ENCODE peak calls at places on chromosomes 6 and 20, in eight cellular contexts. K is T-cell; C is activated T-helper 1 cell treated with Interleukin-2 at 50 U/mL for 16 hours; D is Kasumi-1; B is stimulated activated CD4-positive, alpha-beta T cell treated with anti-CD3 and anti-CD28 coated beads, Interleukin-2, amount 100 ng/mL, for 4 hours; A is right lobe of liver; U is anterior cingulate cortex; L is T-helper 1 cell. H is an unnamed sample.

GRCh38 chr6:115969930-115970273 is 90.8 kb downstream of the FRK start:
- DNase-seq in K (no peak), C (no peak), D (no peak), B (no peak), A (no peak), U (no peak), L (no peak), H (no peak)

GRCh38 chr6:12679291-12679690 is 37.3 kb upstream of the PHACTR1 start:
- DNase-seq in K (no peak), C (no peak), D (no peak), B (no peak), A (no peak), U (no peak), L (no peak), H (no peak)

GRCh38 chr20:575230-575629 is 31.6 kb upstream of the CSNK2A1 start:
- DNase-seq in K (no peak), C (no peak), D (no peak), B (no peak), A (no peak), U (no peak), L (no peak), H (no peak)

GRCh38 chr6:50410577-50410976 is 302.7 kb upstream of the TFAP2D start:
- DNase-seq in K (no peak), C (no peak), D (no peak), B (no peak), A (no peak), U (no peak), L (no peak), H (no peak)

GRCh38 chr20:50670126-50670862 is 21.0 kb downstream of the RIPOR3 start:
- DNase-seq in K (no peak), C (no peak), D (no peak), B (no peak), A (no peak), U (no peak), L (no peak), H (peak)

GRCh38 chr20:21796059-21796458 is 90.6 kb downstream of the PAX1 start:
- DNase-seq in K (no peak), C (no peak), D (no peak), B (no peak), A (no peak), U (no peak), L (no peak), H (no peak)

GRCh38 chr6:142786476-142786875 is 158.5 kb downstream of the HIVEP2 start:
- DNase-seq in K (no peak), C (no peak), D (no peak), B (no peak), A (no peak), U (no peak), L (no peak), H (no peak)

GRCh38 chr20:10167025-10167424 is 51.6 kb upstream of the SNAP25 start:
- DNase-seq in K (no peak), C (no peak), D (no peak), B (no peak), A (no peak), U (no peak), L (no peak), H (no peak)

GRCh38 chr6:44593539-44593944 is 206.0 kb downstream of the CDC5L start:
- DNase-seq in K (peak), C (no peak), D (peak), B (peak), A (no peak), U (no peak), L (peak), H (peak)

GRCh38 chr6:152815230-152815922 is 64.8 kb downstream of the VIP start:
- DNase-seq in K (no peak), C (no peak), D (no peak), B (no peak), A (no peak), U (no peak), L (no peak), H (no peak)

GRCh38 chr6:4352731-4353130 is 217.4 kb upstream of the ECI2 start:
- DNase-seq in K (no peak), C (no peak), D (no peak), B (no peak), A (no peak), U (no peak), L (no peak), H (no peak)

GRCh38 chr6:2028457-2029038 is 216.9 kb downstream of the GMDS start:
- DNase-seq in K (no peak), C (no peak), D (peak), B (no peak), A (no peak), U (no peak), L (no peak), H (no peak)

GRCh38 chr6:166849762-166850181 is 106.6 kb downstream of the RNASET2 start:
- DNase-seq in K (no peak), C (no peak), D (no peak), B (no peak), A (no peak), U (no peak), L (no peak), H (no peak)

GRCh38 chr6:41335296-41335695 is at the start of gene NCR2:
- DNase-seq in K (no peak), C (no peak), D (no peak), B (no peak), A (no peak), U (no peak), L (no peak), H (no peak)

GRCh38 chr20:5848711-5849505 is 98.7 kb downstream of the SHLD1 start:
- DNase-seq in K (no peak), C (no peak), D (no peak), B (no peak), A (no peak), U (no peak), L (no peak), H (no peak)

GRCh38 chr6:18488526-18489270 is 101.5 kb downstream of the RNF144B start:
- DNase-seq in K (no peak), C (no peak), D (no peak), B (no peak), A (no peak), U (no peak), L (no peak), H (no peak)

GRCh38 chr6:7658543-7658942 is 67.4 kb upstream of the BMP6 start:
- DNase-seq in K (no peak), C (no peak), D (no peak), B (no peak), A (no peak), U (no peak), L (no peak), H (no peak)

GRCh38 chr20:61938839-61939690 is 126.6 kb downstream of the TAF4 start:
- DNase-seq in K (no peak), C (no peak), D (no peak), B (no peak), A (peak), U (no peak), L (no peak), H (no peak)

GRCh38 chr6:56890683-56891429 is 64.1 kb upstream of the BEND6 start:
- DNase-seq in K (no peak), C (no peak), D (peak), B (no peak), A (no peak), U (no peak), L (no peak), H (no peak)

GRCh38 chr20:60139663-60140446 is 181.6 kb downstream of the CDH26 start:
- DNase-seq in K (no peak), C (no peak), D (no peak), B (no peak), A (no peak), U (no peak), L (no peak), H (no peak)

GRCh38 chr6:26033942-26034354 is 53.3 kb upstream of the HFE start:
- DNase-seq in K (no peak), C (no peak), D (peak), B (no peak), A (no peak), U (no peak), L (no peak), H (no peak)

GRCh38 chr6:164108869-164109769 is 694.6 kb downstream of the QKI start:
- DNase-seq in K (no peak), C (no peak), D (peak), B (no peak), A (peak), U (peak), L (no peak), H (no peak)

GRCh38 chr6:90722648-90723047 is 135.8 kb upstream of the MAP3K7 start:
- DNase-seq in K (no peak), C (no peak), D (no peak), B (no peak), A (no peak), U (no peak), L (no peak), H (no peak)

GRCh38 chr20:50624351-50625016 is 66.9 kb downstream of the RIPOR3 start:
- DNase-seq in K (no peak), C (no peak), D (no peak), B (no peak), A (peak), U (no peak), L (no peak), H (peak)

GRCh38 chr20:35002426-35003210 is 47.0 kb downstream of the MYH7B start:
- DNase-seq in K (no peak), C (no peak), D (no peak), B (no peak), A (peak), U (no peak), L (no peak), H (no peak)

GRCh38 chr6:38634518-38634917 is 5.2 kb downstream of the BTBD9 start:
- DNase-seq in K (no peak), C (no peak), D (no peak), B (no peak), A (no peak), U (no peak), L (no peak), H (no peak)

GRCh38 chr6:34243901-34244884 is 4.6 kb downstream of the SMIM29 start:
- DNase-seq in K (no peak), C (peak), D (peak), B (peak), A (peak), U (peak), L (no peak), H (peak)

GRCh38 chr6:100175814-100176275 is 181.8 kb upstream of the MCHR2 start:
- DNase-seq in K (no peak), C (no peak), D (no peak), B (no peak), A (no peak), U (no peak), L (no peak), H (peak)

GRCh38 chr20:62064788-62065668 is 653 bp downstream of the TAF4 start:
- DNase-seq in K (no peak), C (no peak), D (no peak), B (no peak), A (no peak), U (no peak), L (no peak), H (peak)